ENCODE peak calls at places on chromosomes 5 and 9, in seven cellular contexts. One of them, this sample, is unnamed.

GRCh38 chr5:91840412-91840811 is 457.3 kb upstream of the ARRDC3 start:
- DNase-seq in thyroid gland: no peak
- DNase-seq in cerebellar cortex: peak
- DNase-seq in omental fat pad: no peak
- DNase-seq in C1 segment of cervical spinal cord: no peak
- DNase-seq in AG09319: no peak
- DNase-seq in activated CD4-positive, alpha-beta T cell treated with anti-CD3 and anti-CD28 coated beads, Interleukin-2, amount 50 U/mL, for 1 hour: no peak
- DNase-seq in this sample: no peak

GRCh38 chr9:115213777-115214428 is 95.9 kb upstream of the TNC start:
- DNase-seq in C1 segment of cervical spinal cord: no peak
- DNase-seq in activated CD4-positive, alpha-beta T cell treated with anti-CD3 and anti-CD28 coated beads, Interleukin-2, amount 50 U/mL, for 1 hour: no peak
- DNase-seq in thyroid gland: no peak
- DNase-seq in cerebellar cortex: no peak
- DNase-seq in AG09319: no peak
- DNase-seq in omental fat pad: no peak
- DNase-seq in this sample: peak

GRCh38 chr9:128523199-128523925 is 18.8 kb downstream of the GLE1 start:
- DNase-seq in thyroid gland: peak
- DNase-seq in C1 segment of cervical spinal cord: no peak
- DNase-seq in AG09319: no peak
- DNase-seq in omental fat pad: no peak
- DNase-seq in activated CD4-positive, alpha-beta T cell treated with anti-CD3 and anti-CD28 coated beads, Interleukin-2, amount 50 U/mL, for 1 hour: no peak
- DNase-seq in cerebellar cortex: peak
- DNase-seq in this sample: peak

GRCh38 chr5:1181451-1182359 is 19.7 kb upstream of the SLC6A19 start:
- DNase-seq in omental fat pad: no peak
- DNase-seq in C1 segment of cervical spinal cord: no peak
- DNase-seq in activated CD4-positive, alpha-beta T cell treated with anti-CD3 and anti-CD28 coated beads, Interleukin-2, amount 50 U/mL, for 1 hour: no peak
- DNase-seq in cerebellar cortex: no peak
- DNase-seq in thyroid gland: no peak
- DNase-seq in AG09319: no peak
- DNase-seq in this sample: no peak

GRCh38 chr9:14096182-14096922 is 217.6 kb downstream of the NFIB start:
- DNase-seq in activated CD4-positive, alpha-beta T cell treated with anti-CD3 and anti-CD28 coated beads, Interleukin-2, amount 50 U/mL, for 1 hour: no peak
- DNase-seq in C1 segment of cervical spinal cord: no peak
- DNase-seq in AG09319: peak
- DNase-seq in thyroid gland: peak
- DNase-seq in omental fat pad: no peak
- DNase-seq in cerebellar cortex: no peak
- DNase-seq in this sample: peak

GRCh38 chr5:131280417-131280816 is 16.6 kb downstream of the CDC42SE2 start:
- DNase-seq in omental fat pad: no peak
- DNase-seq in C1 segment of cervical spinal cord: no peak
- DNase-seq in thyroid gland: no peak
- DNase-seq in activated CD4-positive, alpha-beta T cell treated with anti-CD3 and anti-CD28 coated beads, Interleukin-2, amount 50 U/mL, for 1 hour: no peak
- DNase-seq in cerebellar cortex: no peak
- DNase-seq in AG09319: no peak
- DNase-seq in this sample: no peak

GRCh38 chr9:109101810-109102209 is 17.9 kb downstream of the TMEM245 start:
- DNase-seq in AG09319: no peak
- DNase-seq in thyroid gland: no peak
- DNase-seq in omental fat pad: no peak
- DNase-seq in activated CD4-positive, alpha-beta T cell treated with anti-CD3 and anti-CD28 coated beads, Interleukin-2, amount 50 U/mL, for 1 hour: no peak
- DNase-seq in C1 segment of cervical spinal cord: no peak
- DNase-seq in cerebellar cortex: no peak
- DNase-seq in this sample: no peak

GRCh38 chr9:135914921-135915320 is 7.6 kb upstream of the CAMSAP1 start:
- DNase-seq in thyroid gland: no peak
- DNase-seq in C1 segment of cervical spinal cord: no peak
- DNase-seq in AG09319: no peak
- DNase-seq in activated CD4-positive, alpha-beta T cell treated with anti-CD3 and anti-CD28 coated beads, Interleukin-2, amount 50 U/mL, for 1 hour: no peak
- DNase-seq in omental fat pad: no peak
- DNase-seq in cerebellar cortex: no peak
- DNase-seq in this sample: no peak

GRCh38 chr5:16932401-16932800 is 3.7 kb downstream of the MYO10 start:
- DNase-seq in cerebellar cortex: no peak
- DNase-seq in AG09319: no peak
- DNase-seq in omental fat pad: no peak
- DNase-seq in activated CD4-positive, alpha-beta T cell treated with anti-CD3 and anti-CD28 coated beads, Interleukin-2, amount 50 U/mL, for 1 hour: no peak
- DNase-seq in C1 segment of cervical spinal cord: no peak
- DNase-seq in thyroid gland: peak
- DNase-seq in this sample: no peak

GRCh38 chr5:55364537-55365055 is 56.8 kb downstream of the MTREX start:
- DNase-seq in thyroid gland: no peak
- DNase-seq in activated CD4-positive, alpha-beta T cell treated with anti-CD3 and anti-CD28 coated beads, Interleukin-2, amount 50 U/mL, for 1 hour: no peak
- DNase-seq in cerebellar cortex: no peak
- DNase-seq in omental fat pad: no peak
- DNase-seq in AG09319: no peak
- DNase-seq in C1 segment of cervical spinal cord: no peak
- DNase-seq in this sample: no peak

GRCh38 chr5:83927140-83927733 is 206.6 kb upstream of the HAPLN1 start:
- DNase-seq in C1 segment of cervical spinal cord: no peak
- DNase-seq in thyroid gland: peak
- DNase-seq in activated CD4-positive, alpha-beta T cell treated with anti-CD3 and anti-CD28 coated beads, Interleukin-2, amount 50 U/mL, for 1 hour: peak
- DNase-seq in AG09319: no peak
- DNase-seq in cerebellar cortex: peak
- DNase-seq in omental fat pad: peak
- DNase-seq in this sample: peak

GRCh38 chr9:136505406-136506403 is 22.9 kb upstream of the SEC16A start:
- DNase-seq in C1 segment of cervical spinal cord: no peak
- DNase-seq in omental fat pad: no peak
- DNase-seq in cerebellar cortex: no peak
- DNase-seq in AG09319: no peak
- DNase-seq in thyroid gland: no peak
- DNase-seq in activated CD4-positive, alpha-beta T cell treated with anti-CD3 and anti-CD28 coated beads, Interleukin-2, amount 50 U/mL, for 1 hour: no peak
- DNase-seq in this sample: no peak

GRCh38 chr9:31590091-31590490 is 794.4 kb upstream of the ACO1 start:
- DNase-seq in omental fat pad: no peak
- DNase-seq in thyroid gland: no peak
- DNase-seq in C1 segment of cervical spinal cord: no peak
- DNase-seq in AG09319: no peak
- DNase-seq in cerebellar cortex: no peak
- DNase-seq in activated CD4-positive, alpha-beta T cell treated with anti-CD3 and anti-CD28 coated beads, Interleukin-2, amount 50 U/mL, for 1 hour: no peak
- DNase-seq in this sample: no peak

GRCh38 chr5:40502736-40503135 is 177.0 kb upstream of the PTGER4 start:
- DNase-seq in activated CD4-positive, alpha-beta T cell treated with anti-CD3 and anti-CD28 coated beads, Interleukin-2, amount 50 U/mL, for 1 hour: no peak
- DNase-seq in thyroid gland: no peak
- DNase-seq in AG09319: no peak
- DNase-seq in cerebellar cortex: no peak
- DNase-seq in C1 segment of cervical spinal cord: no peak
- DNase-seq in omental fat pad: no peak
- DNase-seq in this sample: no peak

GRCh38 chr5:121797677-121798518 is 53.8 kb upstream of the FTMT start:
- DNase-seq in thyroid gland: no peak
- DNase-seq in cerebellar cortex: no peak
- DNase-seq in activated CD4-positive, alpha-beta T cell treated with anti-CD3 and anti-CD28 coated beads, Interleukin-2, amount 50 U/mL, for 1 hour: no peak
- DNase-seq in omental fat pad: no peak
- DNase-seq in C1 segment of cervical spinal cord: no peak
- DNase-seq in AG09319: no peak
- DNase-seq in this sample: no peak

GRCh38 chr5:109455598-109456096 is 45.9 kb upstream of the PJA2 start:
- DNase-seq in AG09319: peak
- DNase-seq in thyroid gland: peak
- DNase-seq in cerebellar cortex: no peak
- DNase-seq in C1 segment of cervical spinal cord: no peak
- DNase-seq in activated CD4-positive, alpha-beta T cell treated with anti-CD3 and anti-CD28 coated beads, Interleukin-2, amount 50 U/mL, for 1 hour: no peak
- DNase-seq in omental fat pad: no peak
- DNase-seq in this sample: peak

GRCh38 chr9:109016132-109016531 is 2.8 kb upstream of the CTNNAL1 start:
- DNase-seq in AG09319: no peak
- DNase-seq in thyroid gland: no peak
- DNase-seq in activated CD4-positive, alpha-beta T cell treated with anti-CD3 and anti-CD28 coated beads, Interleukin-2, amount 50 U/mL, for 1 hour: no peak
- DNase-seq in omental fat pad: no peak
- DNase-seq in cerebellar cortex: no peak
- DNase-seq in C1 segment of cervical spinal cord: no peak
- DNase-seq in this sample: no peak

GRCh38 chr9:93248373-93248772 is 64.4 kb downstream of the WNK2 start:
- DNase-seq in AG09319: no peak
- DNase-seq in omental fat pad: no peak
- DNase-seq in thyroid gland: no peak
- DNase-seq in activated CD4-positive, alpha-beta T cell treated with anti-CD3 and anti-CD28 coated beads, Interleukin-2, amount 50 U/mL, for 1 hour: no peak
- DNase-seq in C1 segment of cervical spinal cord: no peak
- DNase-seq in cerebellar cortex: no peak
- DNase-seq in this sample: peak

GRCh38 chr5:91206734-91207133 is 176.4 kb downstream of the ARRDC3 start:
- DNase-seq in C1 segment of cervical spinal cord: no peak
- DNase-seq in AG09319: no peak
- DNase-seq in omental fat pad: no peak
- DNase-seq in cerebellar cortex: no peak
- DNase-seq in thyroid gland: no peak
- DNase-seq in activated CD4-positive, alpha-beta T cell treated with anti-CD3 and anti-CD28 coated beads, Interleukin-2, amount 50 U/mL, for 1 hour: no peak
- DNase-seq in this sample: no peak

GRCh38 chr9:107336718-107337360 is 53.8 kb downstream of the RAD23B start:
- DNase-seq in omental fat pad: no peak
- DNase-seq in thyroid gland: peak
- DNase-seq in AG09319: peak
- DNase-seq in C1 segment of cervical spinal cord: no peak
- DNase-seq in activated CD4-positive, alpha-beta T cell treated with anti-CD3 and anti-CD28 coated beads, Interleukin-2, amount 50 U/mL, for 1 hour: no peak
- DNase-seq in cerebellar cortex: peak
- DNase-seq in this sample: peak

GRCh38 chr9:112487008-112487798 is 576 bp downstream of the KIAA1958 start:
- DNase-seq in omental fat pad: peak
- DNase-seq in thyroid gland: peak
- DNase-seq in AG09319: no peak
- DNase-seq in cerebellar cortex: peak
- DNase-seq in activated CD4-positive, alpha-beta T cell treated with anti-CD3 and anti-CD28 coated beads, Interleukin-2, amount 50 U/mL, for 1 hour: peak
- DNase-seq in C1 segment of cervical spinal cord: no peak
- DNase-seq in this sample: peak

GRCh38 chr9:127567119-127567897 is 44.8 kb upstream of the STXBP1 start:
- DNase-seq in C1 segment of cervical spinal cord: no peak
- DNase-seq in AG09319: no peak
- DNase-seq in thyroid gland: peak
- DNase-seq in omental fat pad: no peak
- DNase-seq in cerebellar cortex: peak
- DNase-seq in activated CD4-positive, alpha-beta T cell treated with anti-CD3 and anti-CD28 coated beads, Interleukin-2, amount 50 U/mL, for 1 hour: no peak
- DNase-seq in this sample: no peak

GRCh38 chr5:96177303-96177869 is 215.7 kb upstream of the ELL2 start:
- DNase-seq in AG09319: peak
- DNase-seq in activated CD4-positive, alpha-beta T cell treated with anti-CD3 and anti-CD28 coated beads, Interleukin-2, amount 50 U/mL, for 1 hour: no peak
- DNase-seq in thyroid gland: no peak
- DNase-seq in omental fat pad: no peak
- DNase-seq in cerebellar cortex: no peak
- DNase-seq in C1 segment of cervical spinal cord: no peak
- DNase-seq in this sample: peak

GRCh38 chr5:96817496-96817895 is 9.8 kb upstream of the ERAP1 start:
- DNase-seq in omental fat pad: no peak
- DNase-seq in thyroid gland: no peak
- DNase-seq in AG09319: peak
- DNase-seq in cerebellar cortex: peak
- DNase-seq in activated CD4-positive, alpha-beta T cell treated with anti-CD3 and anti-CD28 coated beads, Interleukin-2, amount 50 U/mL, for 1 hour: no peak
- DNase-seq in C1 segment of cervical spinal cord: no peak
- DNase-seq in this sample: no peak

GRCh38 chr5:170571331-170571731 is 67.5 kb downstream of the KCNIP1 start:
- DNase-seq in activated CD4-positive, alpha-beta T cell treated with anti-CD3 and anti-CD28 coated beads, Interleukin-2, amount 50 U/mL, for 1 hour: no peak
- DNase-seq in AG09319: no peak
- DNase-seq in C1 segment of cervical spinal cord: no peak
- DNase-seq in cerebellar cortex: no peak
- DNase-seq in omental fat pad: no peak
- DNase-seq in thyroid gland: no peak
- DNase-seq in this sample: no peak

GRCh38 chr9:92986175-92987110 is 39.1 kb downstream of the FGD3 start:
- DNase-seq in activated CD4-positive, alpha-beta T cell treated with anti-CD3 and anti-CD28 coated beads, Interleukin-2, amount 50 U/mL, for 1 hour: peak
- DNase-seq in AG09319: no peak
- DNase-seq in omental fat pad: no peak
- DNase-seq in C1 segment of cervical spinal cord: no peak
- DNase-seq in cerebellar cortex: peak
- DNase-seq in thyroid gland: peak
- DNase-seq in this sample: no peak

GRCh38 chr9:85248514-85249312 is 493.0 kb downstream of the AGTPBP1 start:
- DNase-seq in omental fat pad: no peak
- DNase-seq in AG09319: no peak
- DNase-seq in thyroid gland: no peak
- DNase-seq in C1 segment of cervical spinal cord: no peak
- DNase-seq in cerebellar cortex: no peak
- DNase-seq in activated CD4-positive, alpha-beta T cell treated with anti-CD3 and anti-CD28 coated beads, Interleukin-2, amount 50 U/mL, for 1 hour: no peak
- DNase-seq in this sample: peak

GRCh38 chr5:112636288-112636731 is 101.4 kb upstream of the APC start:
- DNase-seq in C1 segment of cervical spinal cord: no peak
- DNase-seq in cerebellar cortex: no peak
- DNase-seq in activated CD4-positive, alpha-beta T cell treated with anti-CD3 and anti-CD28 coated beads, Interleukin-2, amount 50 U/mL, for 1 hour: no peak
- DNase-seq in AG09319: no peak
- DNase-seq in omental fat pad: no peak
- DNase-seq in thyroid gland: no peak
- DNase-seq in this sample: no peak

GRCh38 chr5:87081511-87082372 is 185.9 kb upstream of the RASA1 start:
- DNase-seq in AG09319: no peak
- DNase-seq in omental fat pad: no peak
- DNase-seq in C1 segment of cervical spinal cord: no peak
- DNase-seq in thyroid gland: no peak
- DNase-seq in activated CD4-positive, alpha-beta T cell treated with anti-CD3 and anti-CD28 coated beads, Interleukin-2, amount 50 U/mL, for 1 hour: no peak
- DNase-seq in cerebellar cortex: no peak
- DNase-seq in this sample: no peak

GRCh38 chr5:160020969-160021368 is 12.0 kb downstream of the TTC1 start:
- DNase-seq in C1 segment of cervical spinal cord: no peak
- DNase-seq in AG09319: no peak
- DNase-seq in cerebellar cortex: peak
- DNase-seq in omental fat pad: no peak
- DNase-seq in thyroid gland: no peak
- DNase-seq in activated CD4-positive, alpha-beta T cell treated with anti-CD3 and anti-CD28 coated beads, Interleukin-2, amount 50 U/mL, for 1 hour: no peak
- DNase-seq in this sample: no peak

GRCh38 chr9:76717176-76717575 is 47.1 kb upstream of the PCA3 start:
- DNase-seq in activated CD4-positive, alpha-beta T cell treated with anti-CD3 and anti-CD28 coated beads, Interleukin-2, amount 50 U/mL, for 1 hour: no peak
- DNase-seq in AG09319: no peak
- DNase-seq in C1 segment of cervical spinal cord: no peak
- DNase-seq in thyroid gland: no peak
- DNase-seq in omental fat pad: no peak
- DNase-seq in cerebellar cortex: no peak
- DNase-seq in this sample: no peak

GRCh38 chr9:96027271-96028131 is 152.0 kb downstream of the ERCC6L2 start:
- DNase-seq in omental fat pad: no peak
- DNase-seq in thyroid gland: peak
- DNase-seq in C1 segment of cervical spinal cord: no peak
- DNase-seq in cerebellar cortex: no peak
- DNase-seq in AG09319: no peak
- DNase-seq in activated CD4-positive, alpha-beta T cell treated with anti-CD3 and anti-CD28 coated beads, Interleukin-2, amount 50 U/mL, for 1 hour: no peak
- DNase-seq in this sample: no peak

GRCh38 chr5:16935271-16936149 is 578 bp downstream of the MYO10 start:
- DNase-seq in cerebellar cortex: no peak
- DNase-seq in activated CD4-positive, alpha-beta T cell treated with anti-CD3 and anti-CD28 coated beads, Interleukin-2, amount 50 U/mL, for 1 hour: no peak
- DNase-seq in thyroid gland: peak
- DNase-seq in C1 segment of cervical spinal cord: no peak
- DNase-seq in omental fat pad: peak
- DNase-seq in AG09319: no peak
- DNase-seq in this sample: no peak

This sample was measured in fibroblast of the conjunctiva.